ENCODE peak calls at places on chromosome 1, in five cellular contexts. One of them, this sample, is unnamed.

GRCh38 chr1:183548136-183548535 is 42.1 kb downstream of the NCF2 start:
- DNase-seq in CD8-positive, alpha-beta memory T cell: no peak
- DNase-seq in stromal cell of bone marrow: no peak
- DNase-seq in A549: no peak
- DNase-seq in retina: no peak
- DNase-seq in this sample: no peak

GRCh38 chr1:225881081-225882007 is 836 bp downstream of the TMEM63A start:
- DNase-seq in CD8-positive, alpha-beta memory T cell: peak
- DNase-seq in A549: no peak
- DNase-seq in retina: no peak
- DNase-seq in stromal cell of bone marrow: no peak
- DNase-seq in this sample: peak

GRCh38 chr1:231508941-231509340 is 19.5 kb upstream of the TSNAX start:
- DNase-seq in retina: no peak
- DNase-seq in stromal cell of bone marrow: no peak
- DNase-seq in A549: no peak
- DNase-seq in CD8-positive, alpha-beta memory T cell: no peak
- DNase-seq in this sample: no peak

GRCh38 chr1:222329493-222330045 is 218.3 kb downstream of the HHIPL2 start:
- DNase-seq in stromal cell of bone marrow: no peak
- DNase-seq in A549: no peak
- DNase-seq in retina: no peak
- DNase-seq in CD8-positive, alpha-beta memory T cell: no peak
- DNase-seq in this sample: no peak

GRCh38 chr1:230137328-230137815 is 70.3 kb downstream of the GALNT2 start:
- DNase-seq in CD8-positive, alpha-beta memory T cell: no peak
- DNase-seq in stromal cell of bone marrow: no peak
- DNase-seq in A549: no peak
- DNase-seq in retina: no peak
- DNase-seq in this sample: no peak

GRCh38 chr1:9559673-9560072 is 20.4 kb downstream of the SLC25A33 start:
- DNase-seq in stromal cell of bone marrow: no peak
- DNase-seq in CD8-positive, alpha-beta memory T cell: peak
- DNase-seq in retina: no peak
- DNase-seq in A549: no peak
- DNase-seq in this sample: no peak

GRCh38 chr1:2644591-2645101 is 11.8 kb upstream of the MMEL1 start:
- DNase-seq in CD8-positive, alpha-beta memory T cell: no peak
- DNase-seq in A549: no peak
- DNase-seq in retina: no peak
- DNase-seq in stromal cell of bone marrow: no peak
- DNase-seq in this sample: no peak

GRCh38 chr1:160672118-160672517 is 25.3 kb upstream of the SLAMF1 start:
- DNase-seq in CD8-positive, alpha-beta memory T cell: no peak
- DNase-seq in retina: no peak
- DNase-seq in A549: no peak
- DNase-seq in stromal cell of bone marrow: no peak
- DNase-seq in this sample: no peak

GRCh38 chr1:61287014-61287413 is 204.7 kb downstream of the NFIA start:
- DNase-seq in A549: no peak
- DNase-seq in CD8-positive, alpha-beta memory T cell: no peak
- DNase-seq in stromal cell of bone marrow: no peak
- DNase-seq in retina: no peak
- DNase-seq in this sample: no peak

GRCh38 chr1:171141336-171142051 is 43.6 kb upstream of the FMO2 start:
- DNase-seq in CD8-positive, alpha-beta memory T cell: no peak
- DNase-seq in retina: no peak
- DNase-seq in stromal cell of bone marrow: peak
- DNase-seq in A549: no peak
- DNase-seq in this sample: no peak

GRCh38 chr1:234980657-234981396 is 147.8 kb downstream of the TOMM20 start:
- DNase-seq in stromal cell of bone marrow: peak
- DNase-seq in CD8-positive, alpha-beta memory T cell: no peak
- DNase-seq in retina: no peak
- DNase-seq in A549: peak
- DNase-seq in this sample: peak

GRCh38 chr1:111679541-111679940 is 59.7 kb downstream of the INKA2 start:
- DNase-seq in CD8-positive, alpha-beta memory T cell: no peak
- DNase-seq in retina: no peak
- DNase-seq in stromal cell of bone marrow: no peak
- DNase-seq in A549: no peak
- DNase-seq in this sample: no peak

GRCh38 chr1:203177471-203178039 is 1.9 kb upstream of the MYBPH start:
- DNase-seq in A549: peak
- DNase-seq in CD8-positive, alpha-beta memory T cell: no peak
- DNase-seq in stromal cell of bone marrow: no peak
- DNase-seq in retina: peak
- DNase-seq in this sample: no peak

GRCh38 chr1:210464519-210465039 is 135.9 kb downstream of the HHAT start:
- DNase-seq in stromal cell of bone marrow: no peak
- DNase-seq in retina: no peak
- DNase-seq in A549: no peak
- DNase-seq in CD8-positive, alpha-beta memory T cell: no peak
- DNase-seq in this sample: no peak

GRCh38 chr1:44547837-44548236 is 126.4 kb downstream of the TMEM53 start:
- DNase-seq in A549: no peak
- DNase-seq in retina: no peak
- DNase-seq in stromal cell of bone marrow: no peak
- DNase-seq in CD8-positive, alpha-beta memory T cell: no peak
- DNase-seq in this sample: no peak

GRCh38 chr1:220368352-220369265 is 96.4 kb upstream of the RAB3GAP2 start:
- DNase-seq in retina: no peak
- DNase-seq in CD8-positive, alpha-beta memory T cell: no peak
- DNase-seq in stromal cell of bone marrow: no peak
- DNase-seq in A549: no peak
- DNase-seq in this sample: no peak

GRCh38 chr1:58881471-58881994 is 97.7 kb upstream of the JUN start:
- DNase-seq in CD8-positive, alpha-beta memory T cell: no peak
- DNase-seq in stromal cell of bone marrow: peak
- DNase-seq in retina: no peak
- DNase-seq in A549: peak
- DNase-seq in this sample: no peak

GRCh38 chr1:172630868-172631267 is 28.0 kb upstream of the FASLG start:
- DNase-seq in A549: no peak
- DNase-seq in retina: no peak
- DNase-seq in stromal cell of bone marrow: no peak
- DNase-seq in CD8-positive, alpha-beta memory T cell: no peak
- DNase-seq in this sample: no peak

GRCh38 chr1:188070848-188071247 is 1242.1 kb downstream of the PLA2G4A start:
- DNase-seq in retina: no peak
- DNase-seq in A549: no peak
- DNase-seq in CD8-positive, alpha-beta memory T cell: no peak
- DNase-seq in stromal cell of bone marrow: no peak
- DNase-seq in this sample: no peak

GRCh38 chr1:153881764-153882163 is 41.0 kb downstream of the GATAD2B start:
- DNase-seq in A549: no peak
- DNase-seq in stromal cell of bone marrow: no peak
- DNase-seq in retina: peak
- DNase-seq in CD8-positive, alpha-beta memory T cell: no peak
- DNase-seq in this sample: no peak

This sample was measured in GM10248.